ENCODE peak calls at places on chromosome 15, in six cellular contexts. One of them, this sample, is unnamed.

GRCh38 chr15:35491173-35491572 is 54.8 kb downstream of the DPH6 start:
- DNase-seq in osteocyte: no peak
- DNase-seq in dorsolateral prefrontal cortex: no peak
- DNase-seq in foreskin fibroblast: no peak
- DNase-seq in cardiac fibroblast: no peak
- DNase-seq in stomach: no peak
- DNase-seq in this sample: no peak

GRCh38 chr15:84752700-84753099 is 4.3 kb downstream of the ZNF592 start:
- DNase-seq in osteocyte: no peak
- DNase-seq in dorsolateral prefrontal cortex: no peak
- DNase-seq in foreskin fibroblast: peak
- DNase-seq in cardiac fibroblast: peak
- DNase-seq in stomach: no peak
- DNase-seq in this sample: no peak

GRCh38 chr15:69540622-69541021 is 88.0 kb downstream of the RPLP1 start:
- DNase-seq in osteocyte: no peak
- DNase-seq in dorsolateral prefrontal cortex: no peak
- DNase-seq in foreskin fibroblast: no peak
- DNase-seq in cardiac fibroblast: no peak
- DNase-seq in stomach: no peak
- DNase-seq in this sample: no peak

GRCh38 chr15:34065941-34066340 is 26.9 kb upstream of the AVEN start:
- DNase-seq in osteocyte: no peak
- DNase-seq in dorsolateral prefrontal cortex: no peak
- DNase-seq in foreskin fibroblast: no peak
- DNase-seq in cardiac fibroblast: no peak
- DNase-seq in stomach: no peak
- DNase-seq in this sample: peak

GRCh38 chr15:78727561-78727960 is 83.7 kb downstream of the ADAMTS7 start:
- DNase-seq in osteocyte: peak
- DNase-seq in dorsolateral prefrontal cortex: no peak
- DNase-seq in foreskin fibroblast: no peak
- DNase-seq in cardiac fibroblast: peak
- DNase-seq in stomach: no peak
- DNase-seq in this sample: peak

GRCh38 chr15:68211656-68212320 is 6.7 kb upstream of the CALML4 start:
- DNase-seq in osteocyte: no peak
- DNase-seq in dorsolateral prefrontal cortex: no peak
- DNase-seq in foreskin fibroblast: no peak
- DNase-seq in cardiac fibroblast: no peak
- DNase-seq in stomach: no peak
- DNase-seq in this sample: no peak

GRCh38 chr15:78364233-78364632 is 24.1 kb downstream of the CRABP1 start:
- DNase-seq in osteocyte: no peak
- DNase-seq in dorsolateral prefrontal cortex: peak
- DNase-seq in foreskin fibroblast: peak
- DNase-seq in cardiac fibroblast: no peak
- DNase-seq in stomach: no peak
- DNase-seq in this sample: no peak

GRCh38 chr15:74763416-74763815 is 14.8 kb downstream of the CYP1A2 start:
- DNase-seq in osteocyte: no peak
- DNase-seq in dorsolateral prefrontal cortex: no peak
- DNase-seq in foreskin fibroblast: no peak
- DNase-seq in cardiac fibroblast: no peak
- DNase-seq in stomach: no peak
- DNase-seq in this sample: peak

GRCh38 chr15:70430029-70430428 is 332.3 kb upstream of the TLE3 start:
- DNase-seq in osteocyte: no peak
- DNase-seq in dorsolateral prefrontal cortex: no peak
- DNase-seq in foreskin fibroblast: peak
- DNase-seq in cardiac fibroblast: peak
- DNase-seq in stomach: no peak
- DNase-seq in this sample: peak

GRCh38 chr15:89303986-89304385 is 30.6 kb downstream of the POLG start:
- DNase-seq in osteocyte: no peak
- DNase-seq in dorsolateral prefrontal cortex: no peak
- DNase-seq in foreskin fibroblast: peak
- DNase-seq in cardiac fibroblast: no peak
- DNase-seq in stomach: no peak
- DNase-seq in this sample: no peak

GRCh38 chr15:92930776-92931175 is 30.7 kb downstream of the CHD2 start:
- DNase-seq in osteocyte: no peak
- DNase-seq in dorsolateral prefrontal cortex: no peak
- DNase-seq in foreskin fibroblast: peak
- DNase-seq in cardiac fibroblast: peak
- DNase-seq in stomach: no peak
- DNase-seq in this sample: peak

DNA sequence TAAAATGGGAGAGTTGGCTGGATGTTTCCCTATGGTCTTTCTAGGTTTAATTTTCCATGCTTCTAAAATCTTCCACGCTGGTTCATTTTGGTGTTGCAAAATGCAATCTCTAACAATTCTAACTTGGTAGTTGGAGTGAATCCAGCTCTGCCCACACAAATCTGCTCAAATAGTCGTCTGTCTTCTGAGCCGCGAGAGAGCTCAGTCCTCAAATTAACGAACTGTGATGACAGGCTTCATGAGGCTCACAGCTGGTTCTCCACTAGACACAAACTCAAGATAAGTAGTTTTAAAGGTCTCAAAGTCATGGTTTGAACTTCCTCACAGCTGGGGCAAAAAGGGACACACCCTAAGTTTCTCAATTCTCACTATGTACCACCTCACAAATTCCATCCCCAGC is 178.6 kb upstream of the LYSMD4 start:
- DNase-seq in osteocyte: no peak
- DNase-seq in dorsolateral prefrontal cortex: no peak
- DNase-seq in foreskin fibroblast: peak
- DNase-seq in cardiac fibroblast: no peak
- DNase-seq in stomach: no peak
- DNase-seq in this sample: no peak
- TF ChIP-seq CTCF in osteocyte: no peak
- TF ChIP-seq CTCF in dorsolateral prefrontal cortex: no peak
- TF ChIP-seq CTCF in foreskin fibroblast: no peak
- TF ChIP-seq CTCF in cardiac fibroblast: no peak
- TF ChIP-seq CTCF in stomach: no peak
- TF ChIP-seq CTCF in this sample: no peak

GRCh38 chr15:82587805-82588204 is 47.5 kb upstream of the RPS17 start:
- DNase-seq in osteocyte: no peak
- DNase-seq in dorsolateral prefrontal cortex: no peak
- DNase-seq in foreskin fibroblast: no peak
- DNase-seq in cardiac fibroblast: no peak
- DNase-seq in stomach: no peak
- DNase-seq in this sample: no peak

GRCh38 chr15:82580713-82581112 is 40.5 kb upstream of the RPS17 start:
- DNase-seq in osteocyte: no peak
- DNase-seq in dorsolateral prefrontal cortex: no peak
- DNase-seq in foreskin fibroblast: no peak
- DNase-seq in cardiac fibroblast: no peak
- DNase-seq in stomach: no peak
- DNase-seq in this sample: no peak

GRCh38 chr15:82585072-82585471 is 44.8 kb upstream of the RPS17 start:
- DNase-seq in osteocyte: no peak
- DNase-seq in dorsolateral prefrontal cortex: no peak
- DNase-seq in foreskin fibroblast: peak
- DNase-seq in cardiac fibroblast: peak
- DNase-seq in stomach: no peak
- DNase-seq in this sample: no peak
- TF ChIP-seq CTCF in osteocyte: no peak
- TF ChIP-seq CTCF in dorsolateral prefrontal cortex: no peak
- TF ChIP-seq CTCF in foreskin fibroblast: no peak
- TF ChIP-seq CTCF in cardiac fibroblast: no peak
- TF ChIP-seq CTCF in stomach: no peak
- TF ChIP-seq CTCF in this sample: no peak

GRCh38 chr15:66905954-66906353 is 159.4 kb upstream of the SMAD3 start:
- DNase-seq in osteocyte: no peak
- DNase-seq in dorsolateral prefrontal cortex: no peak
- DNase-seq in foreskin fibroblast: no peak
- DNase-seq in cardiac fibroblast: no peak
- DNase-seq in stomach: no peak
- DNase-seq in this sample: no peak
- TF ChIP-seq CTCF in osteocyte: no peak
- TF ChIP-seq CTCF in dorsolateral prefrontal cortex: no peak
- TF ChIP-seq CTCF in foreskin fibroblast: no peak
- TF ChIP-seq CTCF in cardiac fibroblast: peak
- TF ChIP-seq CTCF in stomach: no peak
- TF ChIP-seq CTCF in this sample: no peak

GRCh38 chr15:87609909-87610308 is 646.6 kb downstream of the NTRK3 start:
- DNase-seq in osteocyte: no peak
- DNase-seq in dorsolateral prefrontal cortex: no peak
- DNase-seq in foreskin fibroblast: no peak
- DNase-seq in cardiac fibroblast: no peak
- DNase-seq in stomach: no peak
- DNase-seq in this sample: no peak

GRCh38 chr15:87610366-87610765 is 646.2 kb downstream of the NTRK3 start:
- DNase-seq in osteocyte: no peak
- DNase-seq in dorsolateral prefrontal cortex: no peak
- DNase-seq in foreskin fibroblast: no peak
- DNase-seq in cardiac fibroblast: peak
- DNase-seq in stomach: no peak
- DNase-seq in this sample: no peak

GRCh38 chr15:87604857-87605446 is 651.6 kb downstream of the NTRK3 start:
- DNase-seq in osteocyte: no peak
- DNase-seq in dorsolateral prefrontal cortex: no peak
- DNase-seq in foreskin fibroblast: no peak
- DNase-seq in cardiac fibroblast: peak
- DNase-seq in stomach: no peak
- DNase-seq in this sample: no peak

GRCh38 chr15:87609474-87609873 is 647.1 kb downstream of the NTRK3 start:
- DNase-seq in osteocyte: no peak
- DNase-seq in dorsolateral prefrontal cortex: no peak
- DNase-seq in foreskin fibroblast: peak
- DNase-seq in cardiac fibroblast: peak
- DNase-seq in stomach: no peak
- DNase-seq in this sample: peak

GRCh38 chr15:87608238-87609028 is 648.1 kb downstream of the NTRK3 start:
- DNase-seq in osteocyte: no peak
- DNase-seq in dorsolateral prefrontal cortex: no peak
- DNase-seq in foreskin fibroblast: no peak
- DNase-seq in cardiac fibroblast: no peak
- DNase-seq in stomach: no peak
- DNase-seq in this sample: no peak
- TF ChIP-seq CTCF in osteocyte: no peak
- TF ChIP-seq CTCF in dorsolateral prefrontal cortex: no peak
- TF ChIP-seq CTCF in foreskin fibroblast: no peak
- TF ChIP-seq CTCF in cardiac fibroblast: no peak
- TF ChIP-seq CTCF in stomach: no peak
- TF ChIP-seq CTCF in this sample: no peak

GRCh38 chr15:59105839-59106238 is 893 bp downstream of the CCNB2 start:
- DNase-seq in osteocyte: no peak
- DNase-seq in dorsolateral prefrontal cortex: no peak
- DNase-seq in foreskin fibroblast: no peak
- DNase-seq in cardiac fibroblast: no peak
- DNase-seq in stomach: no peak
- DNase-seq in this sample: peak
- TF ChIP-seq CTCF in osteocyte: peak
- TF ChIP-seq CTCF in dorsolateral prefrontal cortex: no peak
- TF ChIP-seq CTCF in foreskin fibroblast: no peak
- TF ChIP-seq CTCF in cardiac fibroblast: no peak
- TF ChIP-seq CTCF in stomach: no peak
- TF ChIP-seq CTCF in this sample: peak

GRCh38 chr15:39629906-39630305 is 49.0 kb downstream of the THBS1 start:
- DNase-seq in osteocyte: no peak
- DNase-seq in dorsolateral prefrontal cortex: no peak
- DNase-seq in foreskin fibroblast: no peak
- DNase-seq in cardiac fibroblast: peak
- DNase-seq in stomach: no peak
- DNase-seq in this sample: peak

GRCh38 chr15:39629376-39629775 is 48.5 kb downstream of the THBS1 start:
- DNase-seq in osteocyte: no peak
- DNase-seq in dorsolateral prefrontal cortex: no peak
- DNase-seq in foreskin fibroblast: no peak
- DNase-seq in cardiac fibroblast: peak
- DNase-seq in stomach: no peak
- DNase-seq in this sample: peak

GRCh38 chr15:39628821-39629220 is 47.9 kb downstream of the THBS1 start:
- DNase-seq in osteocyte: no peak
- DNase-seq in dorsolateral prefrontal cortex: no peak
- DNase-seq in foreskin fibroblast: peak
- DNase-seq in cardiac fibroblast: no peak
- DNase-seq in stomach: no peak
- DNase-seq in this sample: peak

GRCh38 chr15:39627456-39628130 is 46.7 kb downstream of the THBS1 start:
- DNase-seq in osteocyte: no peak
- DNase-seq in dorsolateral prefrontal cortex: no peak
- DNase-seq in foreskin fibroblast: no peak
- DNase-seq in cardiac fibroblast: no peak
- DNase-seq in stomach: no peak
- DNase-seq in this sample: no peak

GRCh38 chr15:39628131-39628482 is 47.2 kb downstream of the THBS1 start:
- DNase-seq in osteocyte: no peak
- DNase-seq in dorsolateral prefrontal cortex: no peak
- DNase-seq in foreskin fibroblast: no peak
- DNase-seq in cardiac fibroblast: no peak
- DNase-seq in stomach: no peak
- DNase-seq in this sample: no peak
- TF ChIP-seq CTCF in osteocyte: peak
- TF ChIP-seq CTCF in dorsolateral prefrontal cortex: no peak
- TF ChIP-seq CTCF in foreskin fibroblast: peak
- TF ChIP-seq CTCF in cardiac fibroblast: peak
- TF ChIP-seq CTCF in stomach: no peak
- TF ChIP-seq CTCF in this sample: peak

This sample was measured in bronchial epithelial cell.